ENCODE peak calls at places on chromosome 19, in six cellular contexts. Q is stimulated activated CD4-positive, alpha-beta T cell treated with anti-CD3 and anti-CD28 coated beads, Interleukin-2, amount 100 ng/mL, for 4 hours; V is CD4-positive, alpha-beta memory T cell; U is bronchial epithelial cell; J is AG04450; M is hypothalamus. K is an unnamed sample.

GRCh38 chr19:10292789-10293636 is 3.3 kb downstream of the ICAM5 start:
- DNase-seq in U (no peak), J (no peak), Q (no peak), V (peak), M (no peak), K (peak)

GRCh38 chr19:18984251-18984650 is 43.2 kb upstream of the HOMER3 start:
- DNase-seq in J (no peak), Q (no peak), V (no peak), U (no peak), M (no peak), K (no peak)

GRCh38 chr19:13036366-13036976 is 41.2 kb downstream of the NFIX start:
- DNase-seq in M (no peak), Q (no peak), U (peak), V (no peak), J (no peak), K (peak)

GRCh38 chr19:34269968-34270621 is 15.7 kb downstream of the GARRE1 start:
- DNase-seq in V (peak), M (no peak), J (no peak), U (peak), Q (peak), K (peak)

GRCh38 chr19:18683109-18683954 is at the start of gene CRTC1:
- DNase-seq in J (peak), V (peak), U (peak), M (peak), Q (peak), K (peak)

GRCh38 chr19:2336528-2337328 is 8.2 kb downstream of the SPPL2B start:
- DNase-seq in J (no peak), V (no peak), U (no peak), Q (no peak), M (no peak), K (no peak)

GRCh38 chr19:6067975-6068374 is 42.3 kb downstream of the RFX2 start:
- DNase-seq in M (no peak), J (no peak), U (no peak), Q (no peak), V (no peak), K (no peak)

GRCh38 chr19:11027381-11027780 is 61.9 kb upstream of the LDLR start:
- DNase-seq in Q (no peak), J (no peak), V (no peak), M (no peak), U (no peak), K (no peak)

GRCh38 chr19:32558607-32559228 is 22.3 kb upstream of the PDCD5 start:
- DNase-seq in M (no peak), Q (no peak), U (no peak), V (no peak), J (no peak), K (no peak)

GRCh38 chr19:44777715-44778347 is at the start of gene CBLC:
- DNase-seq in M (no peak), U (peak), V (no peak), J (no peak), Q (no peak), K (peak)

GRCh38 chr19:8573316-8573715 is 3.9 kb downstream of the MYO1F start:
- DNase-seq in V (no peak), Q (no peak), U (no peak), M (no peak), J (no peak), K (no peak)

GRCh38 chr19:6017576-6017975 is 39.6 kb upstream of the RANBP3 start:
- DNase-seq in J (no peak), U (no peak), V (no peak), Q (no peak), M (no peak), K (no peak)

GRCh38 chr19:48812094-48812929 is 1.5 kb upstream of the BCAT2 start:
- DNase-seq in U (peak), Q (peak), M (peak), V (peak), J (no peak), K (peak)

GRCh38 chr19:51020988-51021651 is 1.6 kb upstream of the KLK10 start:
- DNase-seq in J (peak), V (peak), M (no peak), U (peak), Q (no peak), K (no peak)

GRCh38 chr19:9139609-9140158 is 513 bp upstream of the ZNF317 start:
- DNase-seq in M (no peak), V (no peak), Q (no peak), U (no peak), J (no peak), K (no peak)